ENCODE peak calls at places on chromosomes 1 and 21, in nine cellular contexts. I is posterior vena cava; P is cardiac fibroblast; M is amniotic stem cell; T is stimulated activated CD8-positive, alpha-beta memory T cell treated with anti-CD3 and anti-CD28 coated beads, Interleukin-4, amount 100 ng/mL, for 24 hours; A is effector memory CD8-positive, alpha-beta T cell; S is T-helper 2 cell; D is NCI-H2029; O is Daoy. K is an unnamed sample.

GRCh38 chr1:151494741-151495281 is 16.4 kb upstream of the CGN start:
- DNase-seq in S (no peak), A (no peak), I (no peak), P (peak), D (peak), O (peak), M (no peak), T (no peak), K (peak)

GRCh38 chr21:46096596-46096981 is 1.3 kb upstream of the COL6A2 start:
- DNase-seq in O (no peak), S (no peak), T (no peak), P (no peak), D (no peak), M (no peak), A (no peak), I (peak), K (no peak)

GRCh38 chr1:201141418-201141817 is 12.9 kb downstream of the TMEM9 start:
- DNase-seq in A (no peak), M (no peak), T (no peak), O (no peak), S (no peak), I (peak), P (no peak), D (no peak), K (no peak)

GRCh38 chr1:60984066-60984799 is 98.1 kb upstream of the NFIA start:
- DNase-seq in S (no peak), M (no peak), T (no peak), A (no peak), P (peak), O (peak), D (no peak), I (peak), K (peak)

GRCh38 chr1:8571200-8571984 is 246.0 kb downstream of the RERE start:
- DNase-seq in D (no peak), I (no peak), P (peak), S (no peak), M (no peak), O (no peak), A (no peak), T (no peak), K (peak)

GRCh38 chr1:218377143-218377660 is 32.1 kb downstream of the TGFB2 start:
- DNase-seq in D (no peak), P (peak), S (peak), A (peak), I (no peak), M (peak), T (peak), O (peak), K (peak)

GRCh38 chr1:230282157-230282556 is 144.0 kb downstream of the PGBD5 start:
- DNase-seq in A (no peak), M (no peak), O (no peak), I (peak), T (no peak), P (no peak), D (peak), S (no peak), K (no peak)

GRCh38 chr1:4652631-4653327 is 1.6 kb upstream of the AJAP1 start:
- DNase-seq in I (peak), T (peak), M (no peak), D (no peak), S (peak), A (peak), P (peak), O (peak), K (no peak)

GRCh38 chr1:160711528-160712311 is at the start of gene CD48:
- DNase-seq in P (no peak), O (no peak), M (no peak), A (peak), D (no peak), T (no peak), S (peak), I (no peak), K (no peak)

GRCh38 chr1:247576514-247576913 is 11.6 kb upstream of the OR2G2 start:
- DNase-seq in A (no peak), O (no peak), D (no peak), S (no peak), T (no peak), I (no peak), P (peak), M (no peak), K (peak)

GRCh38 chr1:1616045-1616821 is 933 bp downstream of the MIB2 start:
- DNase-seq in T (no peak), D (no peak), I (peak), P (peak), M (no peak), A (no peak), S (no peak), O (no peak), K (no peak)

GRCh38 chr1:179168526-179168925 is 61.0 kb downstream of the ABL2 start:
- DNase-seq in P (no peak), D (no peak), O (no peak), I (no peak), S (no peak), M (no peak), A (no peak), T (no peak), K (no peak)

GRCh38 chr1:208044568-208045241 is 133.8 kb upstream of the CD34 start:
- DNase-seq in O (no peak), S (no peak), M (no peak), I (peak), D (no peak), T (no peak), P (no peak), A (no peak), K (no peak)

GRCh38 chr1:210232524-210233215 is at the start of gene SERTAD4:
- DNase-seq in S (no peak), I (no peak), M (peak), D (peak), T (no peak), P (peak), O (peak), A (no peak), K (peak)

GRCh38 chr1:39657923-39658485 is 13.9 kb downstream of the NT5C1A start:
- DNase-seq in S (peak), I (peak), O (peak), M (peak), T (peak), A (peak), D (peak), P (peak), K (peak)

GRCh38 chr1:170856455-170856854 is 78.9 kb upstream of the MROH9 start:
- DNase-seq in M (no peak), D (no peak), A (no peak), P (peak), O (no peak), I (no peak), T (no peak), S (no peak), K (peak)

GRCh38 chr1:39081266-39082139 is 55.4 kb downstream of the NDUFS5 start:
- DNase-seq in I (peak), P (no peak), A (peak), O (peak), D (peak), M (no peak), S (peak), T (no peak), K (no peak)

GRCh38 chr1:215793210-215793609 is 226.1 kb downstream of the KCTD3 start:
- DNase-seq in D (no peak), O (peak), A (no peak), I (no peak), T (no peak), S (no peak), M (peak), P (peak), K (peak)

GRCh38 chr1:248872752-248873408 is 14.0 kb upstream of the ZNF692 start:
- DNase-seq in M (no peak), T (peak), D (peak), A (peak), I (no peak), P (peak), S (peak), O (peak), K (peak)

GRCh38 chr1:23810818-23811420 is 10.4 kb upstream of the GALE start:
- DNase-seq in P (peak), T (no peak), I (peak), S (peak), A (peak), O (peak), M (no peak), D (no peak), K (no peak)

GRCh38 chr1:236066828-236067386 is 2.0 kb upstream of the NID1 start:
- DNase-seq in D (no peak), T (peak), O (no peak), A (peak), P (peak), M (no peak), S (peak), I (peak), K (no peak)

GRCh38 chr1:198919667-198920398 is 281.0 kb downstream of the PTPRC start:
- DNase-seq in I (no peak), M (no peak), S (no peak), A (no peak), O (no peak), T (no peak), P (peak), D (no peak), K (no peak)

GRCh38 chr1:241630476-241630875 is 9.7 kb downstream of the CHML start:
- DNase-seq in D (no peak), P (no peak), O (no peak), I (no peak), M (no peak), A (no peak), T (no peak), S (no peak), K (no peak)

GRCh38 chr1:234533034-234533571 is 54.1 kb upstream of the TARBP1 start:
- DNase-seq in T (no peak), M (peak), A (no peak), S (no peak), I (peak), O (peak), P (peak), D (no peak), K (peak)

K was measured in A172.